ENCODE peak calls at places on chromosome 1, in seven cellular contexts. One of them, this sample, is unnamed.
A peak's percentile ranks its signal among the peaks of the same experiment; 100 is the strongest.

GRCh38 chr1:20158358-20159070 is 19.4 kb downstream of the PLA2G2F start:
- DNase-seq in CD8-positive, alpha-beta T cell: no peak
- DNase-seq in heart left ventricle: no peak
- DNase-seq in neural progenitor cell: no peak
- DNase-seq in naive thymus-derived CD4-positive, alpha-beta T cell: no peak
- DNase-seq in PC-3: peak; percentile 71
- DNase-seq in GM23338: no peak
- DNase-seq in this sample: no peak

GRCh38 chr1:50620680-50621329 is 197.6 kb upstream of the DMRTA2 start:
- DNase-seq in CD8-positive, alpha-beta T cell: no peak
- DNase-seq in heart left ventricle: no peak
- DNase-seq in neural progenitor cell: peak; percentile 11
- DNase-seq in naive thymus-derived CD4-positive, alpha-beta T cell: no peak
- DNase-seq in PC-3: peak; percentile 95
- DNase-seq in GM23338: peak; percentile 82
- DNase-seq in this sample: no peak

GRCh38 chr1:116345830-116346229 is 27.2 kb upstream of the ATP1A1 start:
- DNase-seq in CD8-positive, alpha-beta T cell: peak; percentile 33
- DNase-seq in heart left ventricle: no peak
- DNase-seq in neural progenitor cell: peak; percentile 44
- DNase-seq in naive thymus-derived CD4-positive, alpha-beta T cell: peak; percentile 88
- DNase-seq in PC-3: no peak
- DNase-seq in GM23338: peak; percentile 72
- DNase-seq in this sample: peak; percentile 51

GRCh38 chr1:183215936-183216335 is 29.9 kb downstream of the LAMC2 start:
- DNase-seq in CD8-positive, alpha-beta T cell: no peak
- DNase-seq in heart left ventricle: no peak
- DNase-seq in neural progenitor cell: no peak
- DNase-seq in naive thymus-derived CD4-positive, alpha-beta T cell: no peak
- DNase-seq in PC-3: no peak
- DNase-seq in GM23338: no peak
- DNase-seq in this sample: no peak

GRCh38 chr1:68919070-68919469 is 422.2 kb upstream of the DEPDC1 start:
- DNase-seq in CD8-positive, alpha-beta T cell: no peak
- DNase-seq in heart left ventricle: no peak
- DNase-seq in neural progenitor cell: no peak
- DNase-seq in naive thymus-derived CD4-positive, alpha-beta T cell: no peak
- DNase-seq in PC-3: no peak
- DNase-seq in GM23338: no peak
- DNase-seq in this sample: no peak

GRCh38 chr1:90925928-90926869 is 95.6 kb downstream of the ZNF644 start:
- DNase-seq in CD8-positive, alpha-beta T cell: no peak
- DNase-seq in heart left ventricle: no peak
- DNase-seq in neural progenitor cell: peak; percentile 9
- DNase-seq in naive thymus-derived CD4-positive, alpha-beta T cell: no peak
- DNase-seq in PC-3: no peak
- DNase-seq in GM23338: peak; percentile 65
- DNase-seq in this sample: no peak

GRCh38 chr1:91546876-91547275 is 46.2 kb downstream of the CDC7 start:
- DNase-seq in CD8-positive, alpha-beta T cell: no peak
- DNase-seq in heart left ventricle: no peak
- DNase-seq in neural progenitor cell: no peak
- DNase-seq in naive thymus-derived CD4-positive, alpha-beta T cell: no peak
- DNase-seq in PC-3: peak; percentile 52
- DNase-seq in GM23338: peak; percentile 51
- DNase-seq in this sample: no peak

GRCh38 chr1:85322655-85323054 is 46.2 kb upstream of the BCL10 start:
- DNase-seq in CD8-positive, alpha-beta T cell: no peak
- DNase-seq in heart left ventricle: no peak
- DNase-seq in neural progenitor cell: no peak
- DNase-seq in naive thymus-derived CD4-positive, alpha-beta T cell: no peak
- DNase-seq in PC-3: peak; percentile 52
- DNase-seq in GM23338: no peak
- DNase-seq in this sample: no peak

GRCh38 chr1:172390243-172390619 is 30.3 kb upstream of the C1orf105 start:
- DNase-seq in CD8-positive, alpha-beta T cell: no peak
- DNase-seq in heart left ventricle: no peak
- DNase-seq in neural progenitor cell: no peak
- DNase-seq in naive thymus-derived CD4-positive, alpha-beta T cell: no peak
- DNase-seq in PC-3: no peak
- DNase-seq in GM23338: peak; percentile 13
- DNase-seq in this sample: no peak

GRCh38 chr1:172388490-172388889 is 32.0 kb upstream of the C1orf105 start:
- DNase-seq in CD8-positive, alpha-beta T cell: no peak
- DNase-seq in heart left ventricle: no peak
- DNase-seq in neural progenitor cell: no peak
- DNase-seq in naive thymus-derived CD4-positive, alpha-beta T cell: no peak
- DNase-seq in PC-3: no peak
- DNase-seq in GM23338: no peak
- DNase-seq in this sample: no peak

GRCh38 chr1:172393354-172393753 is 27.1 kb upstream of the C1orf105 start:
- DNase-seq in CD8-positive, alpha-beta T cell: no peak
- DNase-seq in heart left ventricle: no peak
- DNase-seq in neural progenitor cell: no peak
- DNase-seq in naive thymus-derived CD4-positive, alpha-beta T cell: no peak
- DNase-seq in PC-3: no peak
- DNase-seq in GM23338: no peak
- DNase-seq in this sample: no peak

GRCh38 chr1:172391972-172392371 is 28.5 kb upstream of the C1orf105 start:
- DNase-seq in CD8-positive, alpha-beta T cell: no peak
- DNase-seq in heart left ventricle: no peak
- DNase-seq in neural progenitor cell: no peak
- DNase-seq in naive thymus-derived CD4-positive, alpha-beta T cell: no peak
- DNase-seq in PC-3: no peak
- DNase-seq in GM23338: no peak
- DNase-seq in this sample: no peak

DNA sequence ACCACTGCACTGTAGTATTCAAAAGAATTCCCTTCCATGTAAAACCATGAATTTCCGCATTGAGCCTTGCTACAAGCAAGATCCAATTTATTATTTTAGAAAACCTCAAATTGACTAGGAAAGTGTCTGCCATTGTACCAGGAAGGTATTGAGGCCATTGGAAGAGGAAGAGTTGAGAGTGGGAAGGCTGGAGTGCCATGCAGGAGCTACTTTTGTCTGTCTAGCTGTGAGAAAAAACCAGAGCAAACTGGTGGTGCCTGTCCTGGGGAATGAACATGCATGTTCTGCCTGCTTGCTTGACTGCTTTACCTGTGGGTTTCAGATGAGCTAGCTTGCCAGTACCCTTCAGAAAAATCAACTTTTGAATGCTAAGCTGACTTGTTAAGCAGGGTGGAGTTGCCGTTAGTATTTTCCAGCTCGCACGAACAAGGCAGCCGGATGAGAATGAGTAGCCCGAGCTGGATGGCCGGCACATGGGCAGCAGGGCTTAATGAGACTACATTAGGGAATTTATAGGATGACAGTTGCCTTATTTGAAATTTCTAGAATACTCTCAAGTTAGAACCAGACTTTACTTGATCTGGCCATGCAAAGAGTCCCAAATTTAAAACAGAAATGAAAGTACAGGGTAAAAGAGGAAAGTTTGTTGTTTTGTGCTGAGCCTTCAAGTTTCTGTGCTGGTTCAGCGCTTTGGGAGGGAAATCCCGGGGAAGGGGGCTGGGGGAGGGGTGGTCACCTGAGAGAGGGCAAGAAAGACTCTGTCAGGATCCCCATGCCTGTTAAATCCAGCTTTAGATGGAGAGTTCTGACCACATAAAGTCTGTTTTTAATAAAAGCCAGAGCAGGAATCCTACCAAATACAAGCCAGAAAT is 29.6 kb upstream of the C1orf105 start:
- DNase-seq in CD8-positive, alpha-beta T cell: no peak
- DNase-seq in heart left ventricle: peak; percentile 42
- DNase-seq in neural progenitor cell: peak; percentile 23
- DNase-seq in naive thymus-derived CD4-positive, alpha-beta T cell: no peak
- DNase-seq in PC-3: no peak
- DNase-seq in GM23338: peak; percentile 46
- DNase-seq in this sample: no peak
- H3K4me3 ChIP-seq in CD8-positive, alpha-beta T cell: no peak overlapping the region
- H3K4me3 ChIP-seq in heart left ventricle: no peak overlapping the region
- H3K4me3 ChIP-seq in neural progenitor cell: no peak overlapping the region
- H3K4me3 ChIP-seq in naive thymus-derived CD4-positive, alpha-beta T cell: no peak overlapping the region
- H3K4me3 ChIP-seq in PC-3: no peak overlapping the region
- H3K4me3 ChIP-seq in GM23338: no peak overlapping the region
- H3K4me3 ChIP-seq in this sample: no peak overlapping the region

GRCh38 chr1:236065509-236066005 is 667 bp upstream of the NID1 start:
- DNase-seq in CD8-positive, alpha-beta T cell: no peak
- DNase-seq in heart left ventricle: no peak
- DNase-seq in neural progenitor cell: peak; percentile 26
- DNase-seq in naive thymus-derived CD4-positive, alpha-beta T cell: no peak
- DNase-seq in PC-3: no peak
- DNase-seq in GM23338: peak; percentile 66
- DNase-seq in this sample: no peak

GRCh38 chr1:236066054-236066453 is 1.2 kb upstream of the NID1 start:
- DNase-seq in CD8-positive, alpha-beta T cell: no peak
- DNase-seq in heart left ventricle: no peak
- DNase-seq in neural progenitor cell: no peak
- DNase-seq in naive thymus-derived CD4-positive, alpha-beta T cell: no peak
- DNase-seq in PC-3: no peak
- DNase-seq in GM23338: no peak
- DNase-seq in this sample: no peak

GRCh38 chr1:236064674-236065508 is at the start of gene NID1:
- DNase-seq in CD8-positive, alpha-beta T cell: no peak
- DNase-seq in heart left ventricle: peak; percentile 92
- DNase-seq in neural progenitor cell: peak; percentile 95
- DNase-seq in naive thymus-derived CD4-positive, alpha-beta T cell: peak; percentile 5
- DNase-seq in PC-3: peak; percentile 71
- DNase-seq in GM23338: peak; percentile 91
- DNase-seq in this sample: no peak

GRCh38 chr1:236063919-236064673 is 794 bp downstream of the NID1 start:
- DNase-seq in CD8-positive, alpha-beta T cell: no peak
- DNase-seq in heart left ventricle: peak; percentile 74
- DNase-seq in neural progenitor cell: peak; percentile 63
- DNase-seq in naive thymus-derived CD4-positive, alpha-beta T cell: no peak
- DNase-seq in PC-3: peak; percentile 47
- DNase-seq in GM23338: peak; percentile 62
- DNase-seq in this sample: no peak

GRCh38 chr1:236063551-236063918 is 1.4 kb downstream of the NID1 start:
- DNase-seq in CD8-positive, alpha-beta T cell: no peak
- DNase-seq in heart left ventricle: no peak
- DNase-seq in neural progenitor cell: no peak
- DNase-seq in naive thymus-derived CD4-positive, alpha-beta T cell: no peak
- DNase-seq in PC-3: no peak
- DNase-seq in GM23338: no peak
- DNase-seq in this sample: no peak
- H3K4me1 ChIP-seq in CD8-positive, alpha-beta T cell: peaks cover 32% of the 10 kb centered on the region
- H3K4me1 ChIP-seq in heart left ventricle: peaks cover 6% of the 10 kb centered on the region
- H3K4me1 ChIP-seq in neural progenitor cell: peaks cover 11% of the 10 kb centered on the region
- H3K4me1 ChIP-seq in naive thymus-derived CD4-positive, alpha-beta T cell: peaks cover 19% of the 10 kb centered on the region
- H3K4me1 ChIP-seq in PC-3: peaks cover 6% of the 10 kb centered on the region
- H3K4me1 ChIP-seq in GM23338: peaks cover 14% of the 10 kb centered on the region
- H3K4me1 ChIP-seq in this sample: peaks cover 31% of the 10 kb centered on the region

GRCh38 chr1:153768316-153769126 is 6.7 kb upstream of the SLC27A3 start:
- DNase-seq in CD8-positive, alpha-beta T cell: no peak
- DNase-seq in heart left ventricle: no peak
- DNase-seq in neural progenitor cell: no peak
- DNase-seq in naive thymus-derived CD4-positive, alpha-beta T cell: no peak
- DNase-seq in PC-3: no peak
- DNase-seq in GM23338: no peak
- DNase-seq in this sample: no peak
- H3K36me3 ChIP-seq in CD8-positive, alpha-beta T cell: peaks cover 16% of the 10 kb centered on the region
- H3K36me3 ChIP-seq in heart left ventricle: peaks cover 11% of the 10 kb centered on the region
- H3K36me3 ChIP-seq in neural progenitor cell: no peaks in the 10 kb centered on the region
- H3K36me3 ChIP-seq in naive thymus-derived CD4-positive, alpha-beta T cell: peaks cover 81% of the 10 kb centered on the region
- H3K36me3 ChIP-seq in PC-3: peaks cover 53% of the 10 kb centered on the region
- H3K36me3 ChIP-seq in GM23338: peaks cover 32% of the 10 kb centered on the region
- H3K36me3 ChIP-seq in this sample: peaks cover 53% of the 10 kb centered on the region

GRCh38 chr1:110339427-110340206 is 440 bp downstream of the RBM15 start:
- DNase-seq in CD8-positive, alpha-beta T cell: peak; percentile 28
- DNase-seq in heart left ventricle: peak; percentile 68
- DNase-seq in neural progenitor cell: peak; percentile 72
- DNase-seq in naive thymus-derived CD4-positive, alpha-beta T cell: no peak
- DNase-seq in PC-3: peak; percentile 23
- DNase-seq in GM23338: peak; percentile 76
- DNase-seq in this sample: peak; percentile 39
- H3K4me3 ChIP-seq in CD8-positive, alpha-beta T cell: peak overlapping the region; percentile 97
- H3K4me3 ChIP-seq in heart left ventricle: peak overlapping the region; percentile 64
- H3K4me3 ChIP-seq in neural progenitor cell: peak overlapping the region; percentile 83
- H3K4me3 ChIP-seq in naive thymus-derived CD4-positive, alpha-beta T cell: peak overlapping the region; percentile 94
- H3K4me3 ChIP-seq in PC-3: peak overlapping the region; percentile 92
- H3K4me3 ChIP-seq in GM23338: peak overlapping the region; percentile 57
- H3K4me3 ChIP-seq in this sample: peak overlapping the region; percentile 95

GRCh38 chr1:1861339-1861730 is 29.6 kb downstream of the GNB1 start:
- DNase-seq in CD8-positive, alpha-beta T cell: no peak
- DNase-seq in heart left ventricle: peak; percentile 62
- DNase-seq in neural progenitor cell: no peak
- DNase-seq in naive thymus-derived CD4-positive, alpha-beta T cell: no peak
- DNase-seq in PC-3: no peak
- DNase-seq in GM23338: no peak
- DNase-seq in this sample: no peak

GRCh38 chr1:1853593-1854257 is 37.2 kb downstream of the GNB1 start:
- DNase-seq in CD8-positive, alpha-beta T cell: no peak
- DNase-seq in heart left ventricle: no peak
- DNase-seq in neural progenitor cell: no peak
- DNase-seq in naive thymus-derived CD4-positive, alpha-beta T cell: no peak
- DNase-seq in PC-3: peak; percentile 80
- DNase-seq in GM23338: no peak
- DNase-seq in this sample: no peak

GRCh38 chr1:1862905-1863547 is 27.9 kb downstream of the GNB1 start:
- DNase-seq in CD8-positive, alpha-beta T cell: no peak
- DNase-seq in heart left ventricle: no peak
- DNase-seq in neural progenitor cell: no peak
- DNase-seq in naive thymus-derived CD4-positive, alpha-beta T cell: no peak
- DNase-seq in PC-3: no peak
- DNase-seq in GM23338: no peak
- DNase-seq in this sample: no peak

GRCh38 chr1:1857096-1857703 is 33.7 kb downstream of the GNB1 start:
- DNase-seq in CD8-positive, alpha-beta T cell: no peak
- DNase-seq in heart left ventricle: no peak
- DNase-seq in neural progenitor cell: no peak
- DNase-seq in naive thymus-derived CD4-positive, alpha-beta T cell: no peak
- DNase-seq in PC-3: no peak
- DNase-seq in GM23338: no peak
- DNase-seq in this sample: no peak

GRCh38 chr1:1858382-1859086 is 32.4 kb downstream of the GNB1 start:
- DNase-seq in CD8-positive, alpha-beta T cell: peak; percentile 21
- DNase-seq in heart left ventricle: peak; percentile 92
- DNase-seq in neural progenitor cell: peak; percentile 56
- DNase-seq in naive thymus-derived CD4-positive, alpha-beta T cell: peak; percentile 47
- DNase-seq in PC-3: peak; percentile 76
- DNase-seq in GM23338: peak; percentile 72
- DNase-seq in this sample: peak; percentile 5
- H3K4me1 ChIP-seq in CD8-positive, alpha-beta T cell: peaks cover 62% of the 10 kb centered on the region
- H3K4me1 ChIP-seq in heart left ventricle: peaks cover 56% of the 10 kb centered on the region
- H3K4me1 ChIP-seq in neural progenitor cell: peaks cover 13% of the 10 kb centered on the region
- H3K4me1 ChIP-seq in naive thymus-derived CD4-positive, alpha-beta T cell: peaks cover 40% of the 10 kb centered on the region
- H3K4me1 ChIP-seq in PC-3: peaks cover 33% of the 10 kb centered on the region
- H3K4me1 ChIP-seq in GM23338: peaks cover 29% of the 10 kb centered on the region
- H3K4me1 ChIP-seq in this sample: peaks cover 28% of the 10 kb centered on the region

DNA sequence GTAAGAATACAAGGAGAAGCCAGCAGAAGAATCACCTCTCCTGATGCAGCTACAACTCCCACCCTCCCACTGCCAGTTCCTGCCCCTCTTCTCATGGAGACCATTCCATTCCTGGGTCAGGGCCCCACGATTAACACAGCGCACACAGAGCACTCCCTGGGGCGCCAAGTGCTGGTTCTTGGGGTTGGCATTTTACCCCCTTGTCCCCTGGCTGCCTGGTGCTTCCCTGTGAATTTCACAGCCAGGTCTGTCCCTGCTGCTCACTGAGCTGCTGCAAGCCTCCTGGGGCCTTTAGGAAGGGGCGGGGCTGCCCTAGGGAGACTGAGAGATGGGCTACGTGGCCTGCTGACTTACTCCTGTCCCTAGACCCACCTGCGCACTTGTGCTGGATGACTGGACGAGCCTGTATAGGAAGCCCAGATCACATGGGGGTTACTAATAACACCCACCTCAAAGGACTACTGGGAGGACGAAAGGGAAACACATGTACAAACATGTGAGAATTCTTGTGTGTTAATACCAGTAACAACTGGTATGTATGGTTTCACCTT is 4.8 kb downstream of the ZNF672 start:
- DNase-seq in CD8-positive, alpha-beta T cell: no peak
- DNase-seq in heart left ventricle: no peak
- DNase-seq in neural progenitor cell: no peak
- DNase-seq in naive thymus-derived CD4-positive, alpha-beta T cell: no peak
- DNase-seq in PC-3: no peak
- DNase-seq in GM23338: no peak
- DNase-seq in this sample: no peak
- H3K36me3 ChIP-seq in CD8-positive, alpha-beta T cell: peaks cover 27% of the 10 kb centered on the region
- H3K36me3 ChIP-seq in heart left ventricle: peaks cover 16% of the 10 kb centered on the region
- H3K36me3 ChIP-seq in neural progenitor cell: no peaks in the 10 kb centered on the region
- H3K36me3 ChIP-seq in naive thymus-derived CD4-positive, alpha-beta T cell: peaks cover 47% of the 10 kb centered on the region
- H3K36me3 ChIP-seq in PC-3: peaks cover 33% of the 10 kb centered on the region
- H3K36me3 ChIP-seq in GM23338: no peaks in the 10 kb centered on the region
- H3K36me3 ChIP-seq in this sample: peaks cover 39% of the 10 kb centered on the region